ENCODE peak calls at places on chromosomes 7 and 10, in six cellular contexts. E is mammary epithelial cell, H is NB4, Y is B cell, T is fibroblast of mammary gland, V is HepG2. D is an unnamed sample.

GRCh38 chr7:70091362-70091761 is 493.1 kb downstream of the AUTS2 start:
- DNase-seq in H (no peak), V (no peak), T (no peak), E (no peak), Y (no peak), D (no peak)

GRCh38 chr10:68284007-68284406 is 47.9 kb upstream of the HNRNPH3 start:
- DNase-seq in V (no peak), H (no peak), E (no peak), T (no peak), Y (no peak), D (no peak)

GRCh38 chr10:95363303-95363912 is 72.6 kb upstream of the PDLIM1 start:
- DNase-seq in T (peak), H (peak), Y (peak), E (peak), V (peak), D (peak)

GRCh38 chr10:78541528-78542470 is 508.1 kb downstream of the RPS24 start:
- DNase-seq in E (no peak), H (no peak), V (no peak), Y (peak), T (no peak), D (no peak)

GRCh38 chr7:89771003-89771636 is 383.1 kb upstream of the STEAP1 start:
- DNase-seq in V (no peak), Y (no peak), H (no peak), E (no peak), T (no peak), D (no peak)

GRCh38 chr10:66365686-66366085 is 560.1 kb upstream of the LRRTM3 start:
- DNase-seq in E (no peak), V (no peak), T (no peak), Y (no peak), H (no peak), D (no peak)

GRCh38 chr10:120931999-120932398 is 80.8 kb downstream of the WDR11 start:
- DNase-seq in T (no peak), Y (peak), H (no peak), V (no peak), E (no peak), D (no peak)

GRCh38 chr7:84190016-84190705 is 4.4 kb downstream of the SEMA3A start:
- DNase-seq in E (no peak), T (no peak), H (no peak), V (no peak), Y (no peak), D (no peak)

GRCh38 chr7:113996405-113996804 is 77.6 kb upstream of the PPP1R3A start:
- DNase-seq in Y (no peak), E (no peak), V (no peak), H (no peak), T (peak), D (no peak)

GRCh38 chr7:55439627-55440026 is 74.5 kb downstream of the LANCL2 start:
- DNase-seq in E (peak), V (no peak), Y (no peak), H (no peak), T (peak), D (no peak)

GRCh38 chr10:69716711-69717560 is 84.8 kb upstream of the COL13A1 start:
- DNase-seq in Y (no peak), E (peak), H (peak), V (peak), T (peak), D (peak)

GRCh38 chr7:30674420-30674819 is 7.8 kb downstream of the CRHR2 start:
- DNase-seq in H (no peak), Y (no peak), V (no peak), E (no peak), T (no peak), D (no peak)

GRCh38 chr10:76977046-76977445 is 660.6 kb downstream of the KCNMA1 start:
- DNase-seq in H (no peak), V (no peak), Y (no peak), E (no peak), T (no peak), D (no peak)

GRCh38 chr10:114703377-114704125 is 45.5 kb upstream of the ABLIM1 start:
- DNase-seq in V (peak), H (peak), Y (no peak), E (no peak), T (peak), D (peak)

GRCh38 chr7:151838861-151839381 is 38.0 kb downstream of the PRKAG2 start:
- DNase-seq in Y (peak), E (no peak), T (no peak), V (no peak), H (peak), D (no peak)

GRCh38 chr10:97618285-97618684 is 15.0 kb downstream of the MORN4 start:
- DNase-seq in E (no peak), Y (no peak), H (no peak), V (no peak), T (no peak), D (no peak)

GRCh38 chr7:108267615-108268014 is 137.5 kb upstream of the LAMB4 start:
- DNase-seq in V (no peak), T (no peak), Y (no peak), H (no peak), E (no peak), D (no peak)

GRCh38 chr7:1458676-1459511 is at the start of gene MICALL2:
- DNase-seq in T (peak), Y (no peak), H (peak), V (peak), E (peak), D (peak)

GRCh38 chr10:122115874-122116273 is 126.9 kb downstream of the TACC2 start:
- DNase-seq in V (no peak), E (no peak), T (no peak), Y (no peak), H (peak), D (no peak)

GRCh38 chr7:40979296-40979695 is 723.6 kb downstream of the INHBA start:
- DNase-seq in H (no peak), E (no peak), Y (no peak), T (no peak), V (no peak), D (no peak)

GRCh38 chr10:110151467-110151866 is 55.9 kb upstream of the MXI1 start:
- DNase-seq in T (no peak), V (no peak), H (no peak), E (peak), Y (no peak), D (no peak)

GRCh38 chr7:140310337-140311002 is 87.9 kb downstream of the SLC37A3 start:
- DNase-seq in E (no peak), Y (no peak), H (no peak), V (peak), T (peak), D (no peak)

GRCh38 chr10:34323197-34323596 is 491.9 kb downstream of the PARD3 start:
- DNase-seq in H (no peak), V (no peak), E (no peak), Y (no peak), T (peak), D (no peak)

GRCh38 chr10:86538547-86538946 is 17.0 kb upstream of the WAPL start:
- DNase-seq in Y (no peak), E (no peak), T (peak), H (no peak), V (no peak), D (no peak)

GRCh38 chr7:155336812-155337602 is 39.3 kb downstream of the INSIG1 start:
- DNase-seq in Y (peak), V (no peak), H (no peak), E (no peak), T (no peak), D (no peak)

GRCh38 chr7:154324196-154324595 is 272.0 kb downstream of the DPP6 start:
- DNase-seq in H (no peak), T (no peak), Y (no peak), V (no peak), E (no peak), D (no peak)

GRCh38 chr10:96511044-96511945 is 2.4 kb downstream of the TLL2 start:
- DNase-seq in Y (no peak), T (peak), H (peak), V (peak), E (peak), D (peak)

GRCh38 chr7:73585196-73585595 is 6.8 kb upstream of the TBL2 start:
- DNase-seq in T (no peak), V (no peak), H (no peak), E (no peak), Y (no peak), D (peak)

GRCh38 chr7:111860248-111860647 is 298.0 kb upstream of the IMMP2L start:
- DNase-seq in V (no peak), Y (no peak), E (no peak), T (no peak), H (no peak), D (no peak)

GRCh38 chr10:27446091-27446918 is 57.8 kb upstream of the RAB18 start:
- DNase-seq in E (peak), H (peak), V (peak), Y (no peak), T (peak), D (peak)

GRCh38 chr10:1290071-1290471 is 233.9 kb downstream of the WDR37 start:
- DNase-seq in H (no peak), E (peak), V (no peak), T (no peak), Y (no peak), D (no peak)

GRCh38 chr10:37495415-37495814 is 362.0 kb downstream of the ZNF248 start:
- DNase-seq in H (peak), V (no peak), Y (no peak), E (peak), T (peak), D (no peak)
- TF ChIP-seq CTCF in H (no peak), V (peak), Y (no peak), E (peak), T (peak), D (peak)

GRCh38 chr10:131805696-131806095 is 95.1 kb upstream of the PPP2R2D start:
- DNase-seq in Y (no peak), T (no peak), H (no peak), V (no peak), E (no peak), D (no peak)
- TF ChIP-seq CTCF in Y (no peak), T (no peak), H (no peak), V (no peak), E (no peak), D (no peak)

DNA sequence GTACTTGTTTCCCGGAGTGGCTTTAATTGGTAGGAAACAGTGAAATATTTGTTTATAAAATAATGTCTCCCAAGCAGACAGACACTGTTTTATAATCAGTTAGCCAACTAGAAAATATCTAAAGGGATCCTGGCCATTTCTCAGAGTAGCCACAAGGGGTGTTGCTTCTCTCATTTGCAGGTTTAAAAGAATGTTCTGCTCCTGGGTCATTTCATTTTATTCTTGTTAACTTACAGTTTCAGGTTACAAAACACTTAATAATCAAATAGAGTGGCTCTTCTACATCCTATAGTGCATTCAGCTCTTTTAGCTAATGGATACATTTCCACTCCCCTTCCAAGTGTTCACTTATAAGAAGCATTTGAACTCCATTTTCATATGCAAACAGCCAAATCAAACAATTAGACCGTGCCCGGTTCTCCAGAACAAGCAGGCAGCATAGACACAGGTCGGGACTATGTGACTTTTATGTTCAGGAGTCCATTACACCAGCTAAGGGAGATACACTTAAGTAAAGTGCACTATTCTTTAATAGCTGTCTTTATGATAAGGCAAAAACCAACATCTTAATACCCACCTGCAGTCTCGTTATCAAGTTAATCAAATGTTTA is 117.5 kb downstream of the TRIL start:
- DNase-seq in T (peak), H (no peak), E (no peak), V (no peak), Y (no peak), D (no peak)
- TF ChIP-seq CTCF in T (peak), H (peak), E (peak), V (no peak), Y (peak), D (peak)

GRCh38 chr10:52368725-52369124 is 54.6 kb downstream of the DKK1 start:
- DNase-seq in E (no peak), H (no peak), V (no peak), T (no peak), Y (no peak), D (no peak)
- TF ChIP-seq CTCF in E (peak), H (no peak), V (peak), T (peak), Y (no peak), D (no peak)

GRCh38 chr10:43339136-43339535 is 32.3 kb upstream of the FXYD4 start:
- DNase-seq in Y (no peak), V (no peak), T (no peak), E (no peak), H (no peak), D (no peak)

GRCh38 chr10:43340619-43341018 is 30.8 kb upstream of the FXYD4 start:
- DNase-seq in Y (no peak), V (no peak), E (peak), T (peak), H (no peak), D (no peak)

GRCh38 chr10:43341450-43341849 is 30.0 kb upstream of the FXYD4 start:
- DNase-seq in Y (no peak), T (no peak), V (no peak), H (no peak), E (no peak), D (no peak)

GRCh38 chr10:43338117-43338516 is 33.3 kb upstream of the FXYD4 start:
- DNase-seq in E (no peak), H (no peak), T (no peak), V (no peak), Y (no peak), D (no peak)

GRCh38 chr10:43340101-43340500 is 31.3 kb upstream of the FXYD4 start:
- DNase-seq in V (no peak), Y (no peak), T (no peak), H (no peak), E (no peak), D (no peak)
- TF ChIP-seq CTCF in V (no peak), Y (no peak), T (no peak), H (no peak), E (no peak), D (no peak)